ENCODE peak calls at places on chromosomes 7 and 10, in seven cellular contexts. S, P, W, E, R, Y and G are unnamed samples.

GRCh38 chr7:24373556-24373955 is 89.6 kb downstream of the NPY start:
- DNase-seq in S (no peak), P (no peak), W (no peak), E (no peak), R (no peak), Y (no peak), G (no peak)

GRCh38 chr10:112362833-112363232 is 11.1 kb upstream of the ACSL5 start:
- DNase-seq in S (no peak), P (no peak), W (no peak), E (no peak), R (peak), Y (no peak), G (peak)

GRCh38 chr10:35608317-35608672 is 3.2 kb downstream of the GJD4 start:
- DNase-seq in S (no peak), P (no peak), W (no peak), E (no peak), R (no peak), Y (no peak), G (no peak)

GRCh38 chr10:110733256-110733952 is 89.3 kb downstream of the RBM20 start:
- DNase-seq in S (no peak), P (no peak), W (no peak), E (no peak), R (no peak), Y (no peak), G (no peak)

GRCh38 chr10:102752934-102753664 is 9.4 kb downstream of the WBP1L start:
- DNase-seq in S (no peak), P (no peak), W (no peak), E (no peak), R (peak), Y (no peak), G (peak)

GRCh38 chr10:14397069-14397468 is 66.3 kb upstream of the FRMD4A start:
- DNase-seq in S (no peak), P (no peak), W (peak), E (no peak), R (peak), Y (no peak), G (peak)

GRCh38 chr7:80918406-80918805 is 445 bp downstream of the SEMA3C start:
- DNase-seq in S (no peak), P (no peak), W (no peak), E (no peak), R (no peak), Y (no peak), G (no peak)

GRCh38 chr10:22700489-22700888 is 13.9 kb downstream of the PIP4K2A start:
- DNase-seq in S (no peak), P (no peak), W (no peak), E (no peak), R (no peak), Y (no peak), G (no peak)

GRCh38 chr10:119651514-119652327 is 541 bp downstream of the BAG3 start:
- DNase-seq in S (no peak), P (peak), W (no peak), E (peak), R (peak), Y (peak), G (peak)

GRCh38 chr7:548401-548800 is 28.8 kb upstream of the PDGFA start:
- DNase-seq in S (no peak), P (no peak), W (no peak), E (no peak), R (no peak), Y (no peak), G (no peak)

GRCh38 chr7:37999673-38000072 is 79.2 kb downstream of the EPDR1 start:
- DNase-seq in S (no peak), P (no peak), W (no peak), E (no peak), R (no peak), Y (no peak), G (no peak)

GRCh38 chr7:19146699-19147098 is 1.5 kb upstream of the FERD3L start:
- DNase-seq in S (no peak), P (no peak), W (no peak), E (no peak), R (no peak), Y (no peak), G (no peak)

GRCh38 chr10:7908541-7909210 is 90.4 kb downstream of the TAF3 start:
- DNase-seq in S (no peak), P (no peak), W (no peak), E (no peak), R (no peak), Y (no peak), G (no peak)

GRCh38 chr7:22433710-22434460 is 66.1 kb downstream of the STEAP1B start:
- DNase-seq in S (no peak), P (peak), W (no peak), E (no peak), R (peak), Y (no peak), G (no peak)
- TF ChIP-seq POLR2A in S (no peak), P (no peak), W (no peak), E (no peak), R (no peak), Y (no peak), G (no peak)

GRCh38 chr10:70052462-70053211 is at the start of gene MACROH2A2:
- DNase-seq in S (peak), P (no peak), W (peak), E (no peak), R (peak), Y (no peak), G (peak)
- TF ChIP-seq POLR2A in S (no peak), P (no peak), W (no peak), E (no peak), R (no peak), Y (no peak), G (no peak)

GRCh38 chr7:2906197-2906931 is 62.3 kb upstream of the GNA12 start:
- DNase-seq in S (no peak), P (no peak), W (no peak), E (no peak), R (no peak), Y (no peak), G (no peak)

GRCh38 chr7:2905500-2905899 is 61.4 kb upstream of the GNA12 start:
- DNase-seq in S (no peak), P (no peak), W (no peak), E (no peak), R (no peak), Y (no peak), G (no peak)

GRCh38 chr7:2905027-2905426 is 60.9 kb upstream of the GNA12 start:
- DNase-seq in S (no peak), P (no peak), W (no peak), E (no peak), R (no peak), Y (no peak), G (no peak)

GRCh38 chr7:2904202-2904601 is 60.1 kb upstream of the GNA12 start:
- DNase-seq in S (no peak), P (no peak), W (no peak), E (no peak), R (no peak), Y (no peak), G (no peak)

DNA sequence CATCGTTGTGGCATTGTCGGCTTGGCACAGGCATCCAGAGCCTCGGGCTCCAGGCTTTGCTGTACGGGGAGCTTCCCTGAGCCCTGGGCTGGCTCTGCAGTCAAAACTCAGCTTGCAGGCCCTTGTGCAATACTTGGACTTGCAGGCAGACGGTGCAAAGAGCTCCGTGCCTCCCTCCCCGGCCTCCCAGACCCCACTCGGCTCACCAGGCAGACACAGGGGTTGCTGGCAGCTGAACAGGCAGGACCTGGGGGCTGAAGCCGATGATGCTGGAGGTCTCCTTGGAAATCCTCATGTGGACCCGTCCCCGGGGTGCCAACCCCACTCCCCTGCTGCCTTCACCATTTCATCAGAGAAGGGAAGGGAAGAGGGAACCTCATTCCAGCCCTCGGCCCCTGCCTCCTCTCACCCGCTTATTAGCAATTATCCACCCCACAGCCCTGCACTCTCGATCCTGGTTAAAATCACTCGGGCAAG is 59.6 kb upstream of the GNA12 start:
- DNase-seq in S (no peak), P (no peak), W (no peak), E (no peak), R (no peak), Y (no peak), G (no peak)
- TF ChIP-seq POLR2A in S (no peak), P (no peak), W (no peak), E (peak), R (no peak), Y (no peak), G (no peak)

DNA sequence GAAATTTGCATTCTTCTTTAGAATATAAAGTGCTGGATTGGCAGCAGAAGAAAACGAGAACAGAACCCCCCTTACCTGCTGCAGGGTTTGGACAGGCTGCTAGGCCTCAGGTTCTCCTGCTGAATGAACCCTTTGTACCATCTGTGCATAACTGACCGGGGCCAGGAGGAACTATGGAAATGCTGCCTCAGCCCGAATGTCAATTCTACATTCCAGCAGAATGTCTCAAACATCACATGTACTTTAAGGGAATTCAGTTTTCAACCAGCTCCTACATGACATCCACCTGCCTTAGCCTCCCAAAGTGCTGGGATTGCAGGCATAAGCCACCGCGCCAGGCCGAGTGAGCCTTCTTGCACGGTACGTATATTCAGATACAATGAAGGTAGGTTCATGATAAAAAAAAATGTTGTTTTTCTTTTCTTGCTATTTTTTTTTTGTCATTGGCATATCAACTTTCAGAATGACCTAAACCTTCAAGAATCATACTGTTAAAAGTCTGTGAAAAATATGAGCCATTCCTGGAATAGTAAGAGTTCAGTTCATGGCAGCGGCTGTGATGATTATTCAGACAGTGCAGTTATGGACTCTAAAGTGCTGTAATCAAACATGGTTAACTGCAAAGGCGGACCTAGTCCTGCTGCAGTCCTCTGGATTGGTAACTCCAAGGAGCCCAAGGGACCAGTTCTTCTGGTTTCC is 84.4 kb upstream of the TNS3 start:
- DNase-seq in S (no peak), P (no peak), W (no peak), E (no peak), R (no peak), Y (no peak), G (no peak)
- TF ChIP-seq POLR2A in S (no peak), P (no peak), W (no peak), E (no peak), R (no peak), Y (no peak), G (no peak)

GRCh38 chr7:100271716-100272537 is 35.6 kb upstream of the SPDYE3 start:
- DNase-seq in S (peak), P (peak), W (peak), E (peak), R (peak), Y (peak), G (peak)
- TF ChIP-seq POLR2A in S (no peak), P (peak), W (peak), E (peak), R (no peak), Y (no peak), G (no peak)

GRCh38 chr7:131110294-131111080 is 217.2 kb upstream of the MKLN1 start:
- DNase-seq in S (no peak), P (no peak), W (peak), E (no peak), R (no peak), Y (no peak), G (no peak)

GRCh38 chr7:131111081-131111576 is 216.5 kb upstream of the MKLN1 start:
- DNase-seq in S (no peak), P (no peak), W (peak), E (no peak), R (peak), Y (no peak), G (peak)

GRCh38 chr7:131108212-131108980 is 219.3 kb upstream of the MKLN1 start:
- DNase-seq in S (no peak), P (no peak), W (no peak), E (no peak), R (no peak), Y (no peak), G (no peak)

GRCh38 chr7:131109011-131109756 is 218.5 kb upstream of the MKLN1 start:
- DNase-seq in S (no peak), P (peak), W (no peak), E (no peak), R (no peak), Y (no peak), G (no peak)

GRCh38 chr7:131109757-131110293 is 217.9 kb upstream of the MKLN1 start:
- DNase-seq in S (no peak), P (peak), W (peak), E (peak), R (peak), Y (peak), G (peak)
- TF ChIP-seq POLR2A in S (no peak), P (peak), W (peak), E (peak), R (no peak), Y (no peak), G (peak)